ENCODE peak calls at places on chromosomes 3 and 15, in ten cellular contexts. L, I, Y, V, B, S, E, W, T and A are unnamed samples. For H3K4me1 and H3K9me3, the result is how much of the 10 kb centered on the place peaks cover.

GRCh38 chr3:196633658-196634151 is 5.8 kb upstream of the NRROS start:
- DNase-seq in L (no peak), I (no peak), Y (no peak), V (no peak), B (no peak), S (no peak), E (no peak), W (no peak), T (no peak), A (no peak)

GRCh38 chr3:14143271-14143605 is 18.4 kb downstream of the TMEM43 start:
- DNase-seq in L (peak), I (no peak), Y (peak), V (peak), B (no peak), S (no peak), E (no peak), W (no peak), T (no peak), A (no peak)

GRCh38 chr15:81924667-81925183 is 121.1 kb downstream of the MEX3B start:
- DNase-seq in L (no peak), I (no peak), Y (no peak), V (no peak), B (no peak), S (no peak), E (no peak), W (no peak), T (no peak), A (no peak)

GRCh38 chr3:58005662-58006061 is 2.6 kb upstream of the FLNB start:
- DNase-seq in L (peak), I (no peak), Y (peak), V (peak), B (peak), S (no peak), E (no peak), W (no peak), T (peak), A (no peak)

GRCh38 chr3:56125358-56126005 is 342.8 kb downstream of the ERC2 start:
- DNase-seq in L (peak), I (no peak), Y (peak), V (peak), B (no peak), S (peak), E (no peak), W (no peak), T (peak), A (peak)

GRCh38 chr3:145681132-145681531 is 479.9 kb downstream of the PLOD2 start:
- DNase-seq in L (no peak), I (no peak), Y (no peak), V (no peak), B (no peak), S (no peak), E (no peak), W (no peak), T (no peak), A (no peak)

GRCh38 chr3:46746711-46747110 is 29.0 kb upstream of the PRSS50 start:
- DNase-seq in L (no peak), I (no peak), Y (no peak), V (no peak), B (no peak), S (no peak), E (no peak), W (no peak), T (no peak), A (no peak)

GRCh38 chr3:85603378-85603777 is 644.6 kb downstream of the CADM2 start:
- DNase-seq in L (no peak), I (no peak), Y (no peak), V (no peak), B (no peak), S (no peak), E (no peak), W (no peak), T (no peak), A (no peak)

GRCh38 chr3:134332344-134332743 is 41.9 kb downstream of the AMOTL2 start:
- DNase-seq in L (no peak), I (no peak), Y (no peak), V (no peak), B (peak), S (no peak), E (no peak), W (no peak), T (peak), A (no peak)

GRCh38 chr15:57213783-57214366 is 162.4 kb upstream of the CGNL1 start:
- DNase-seq in L (peak), I (peak), Y (peak), V (peak), B (no peak), S (peak), E (peak), W (no peak), T (no peak), A (no peak)

GRCh38 chr15:60339236-60339635 is 58.5 kb downstream of the ANXA2 start:
- DNase-seq in L (no peak), I (no peak), Y (no peak), V (no peak), B (no peak), S (no peak), E (no peak), W (no peak), T (no peak), A (no peak)

GRCh38 chr15:55796321-55796965 is 53.5 kb upstream of the PRTG start:
- DNase-seq in L (peak), I (no peak), Y (peak), V (peak), B (no peak), S (no peak), E (no peak), W (no peak), T (peak), A (no peak)

GRCh38 chr15:79978260-79978659 is 7.3 kb upstream of the BCL2A1 start:
- DNase-seq in L (no peak), I (no peak), Y (no peak), V (no peak), B (no peak), S (no peak), E (no peak), W (no peak), T (no peak), A (no peak)

GRCh38 chr15:52789601-52790165 is 453 bp downstream of the ONECUT1 start:
- DNase-seq in L (peak), I (no peak), Y (peak), V (peak), B (no peak), S (no peak), E (peak), W (no peak), T (no peak), A (no peak)

GRCh38 chr3:78003090-78003489 is 963.2 kb downstream of the ROBO2 start:
- DNase-seq in L (no peak), I (no peak), Y (no peak), V (no peak), B (no peak), S (no peak), E (no peak), W (no peak), T (no peak), A (peak)

GRCh38 chr3:187490366-187490765 is 122.2 kb downstream of the RTP4 start:
- DNase-seq in L (peak), I (no peak), Y (no peak), V (peak), B (no peak), S (no peak), E (no peak), W (no peak), T (no peak), A (no peak)

GRCh38 chr15:67755264-67755663 is 70.0 kb upstream of the SKOR1 start:
- DNase-seq in L (no peak), I (no peak), Y (no peak), V (no peak), B (no peak), S (no peak), E (no peak), W (no peak), T (no peak), A (no peak)

GRCh38 chr3:128763967-128764366 is 38.0 kb downstream of the RAB7A start:
- DNase-seq in L (no peak), I (no peak), Y (no peak), V (no peak), B (no peak), S (no peak), E (no peak), W (no peak), T (no peak), A (no peak)

GRCh38 chr3:13866406-13866965 is 13.4 kb downstream of the WNT7A start:
- DNase-seq in L (no peak), I (no peak), Y (no peak), V (no peak), B (no peak), S (no peak), E (no peak), W (peak), T (no peak), A (no peak)

GRCh38 chr3:16254933-16255725 is 9.6 kb downstream of the DPH3 start:
- DNase-seq in L (no peak), I (no peak), Y (no peak), V (no peak), B (no peak), S (no peak), E (no peak), W (no peak), T (no peak), A (no peak)
- H3K4me1 ChIP-seq in L (under half), I (under half), Y (under half), V (under half), B (under half), S (under half), E (under half), W (under half), T (under half), A (under half)

GRCh38 chr15:24971772-24972171 is 17.0 kb downstream of the SNRPN start:
- DNase-seq in L (no peak), I (no peak), Y (no peak), V (no peak), B (no peak), S (no peak), E (no peak), W (no peak), T (no peak), A (no peak)

GRCh38 chr15:24966364-24967103 is 11.7 kb downstream of the SNRPN start:
- DNase-seq in L (no peak), I (no peak), Y (no peak), V (no peak), B (no peak), S (no peak), E (no peak), W (no peak), T (no peak), A (no peak)

GRCh38 chr15:24976932-24977331 is 22.1 kb downstream of the SNRPN start:
- DNase-seq in L (no peak), I (no peak), Y (peak), V (no peak), B (no peak), S (no peak), E (no peak), W (no peak), T (no peak), A (no peak)

DNA sequence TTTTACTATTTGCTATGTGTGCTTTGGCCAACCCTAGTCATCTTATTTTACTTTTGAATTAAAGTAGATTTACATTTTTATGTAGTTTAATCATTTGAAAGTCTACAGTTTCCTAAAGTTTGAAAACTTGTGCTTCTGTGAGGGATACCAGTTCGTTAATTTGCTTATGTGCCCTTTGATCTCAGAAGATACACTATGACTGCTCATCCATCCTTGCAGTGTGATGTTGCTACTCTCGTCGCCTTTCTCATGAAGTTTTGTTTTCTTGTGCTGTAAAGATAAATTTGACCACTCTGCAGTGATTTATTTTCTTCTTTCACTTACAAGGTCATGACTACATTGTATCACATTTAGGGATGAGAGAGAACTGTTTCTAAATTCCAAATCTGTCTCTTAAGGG is 16.3 kb downstream of the SNRPN start:
- DNase-seq in L (no peak), I (no peak), Y (no peak), V (no peak), B (no peak), S (no peak), E (no peak), W (no peak), T (no peak), A (no peak)
- H3K9me3 ChIP-seq in L (under half), I (under half), Y (under half), V (under half), B (under half), S (under half), E (under half), W (under half), T (under half), A (under half)

GRCh38 chr15:74010929-74011540 is 16.5 kb downstream of the PML start:
- DNase-seq in L (peak), I (no peak), Y (no peak), V (peak), B (no peak), S (no peak), E (no peak), W (no peak), T (no peak), A (no peak)

GRCh38 chr15:74008901-74009300 is 14.4 kb downstream of the PML start:
- DNase-seq in L (no peak), I (no peak), Y (no peak), V (no peak), B (no peak), S (no peak), E (no peak), W (no peak), T (no peak), A (no peak)

GRCh38 chr15:74007820-74008371 is 13.4 kb downstream of the PML start:
- DNase-seq in L (no peak), I (no peak), Y (no peak), V (no peak), B (no peak), S (no peak), E (peak), W (no peak), T (no peak), A (no peak)

GRCh38 chr15:74013374-74013893 is 18.9 kb downstream of the PML start:
- DNase-seq in L (no peak), I (no peak), Y (no peak), V (no peak), B (no peak), S (no peak), E (no peak), W (no peak), T (no peak), A (no peak)

GRCh38 chr15:74011610-74012009 is 17.1 kb downstream of the PML start:
- DNase-seq in L (peak), I (no peak), Y (peak), V (peak), B (no peak), S (no peak), E (no peak), W (no peak), T (no peak), A (no peak)
- H3K4me1 ChIP-seq in L (under half), I (under half), Y (under half), V (under half), B (under half), S (under half), E (under half), W (under half), T (under half), A (under half)

DNA sequence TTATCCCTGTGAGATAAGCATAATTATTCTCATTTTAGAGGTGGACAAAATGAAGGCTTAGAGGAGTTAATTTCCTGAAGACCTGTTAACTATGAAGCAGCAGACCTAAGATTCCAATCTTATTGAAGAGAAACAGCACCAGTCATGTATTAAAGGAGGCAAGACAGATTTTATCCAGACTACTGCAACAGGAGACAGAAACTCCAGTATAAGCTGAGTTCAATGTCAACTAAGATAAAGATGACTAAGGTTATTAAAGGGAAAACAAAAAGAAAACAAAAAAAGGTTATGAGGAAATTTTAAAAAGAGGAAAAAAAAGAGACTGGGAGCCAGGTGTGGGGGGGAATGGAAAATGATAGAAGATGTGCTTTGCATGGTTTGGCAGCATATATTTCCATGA is 707.7 kb upstream of the NR2F2 start:
- DNase-seq in L (no peak), I (no peak), Y (no peak), V (no peak), B (no peak), S (no peak), E (no peak), W (no peak), T (no peak), A (no peak)
- H3K9me3 ChIP-seq in L (under half), I (under half), Y (under half), V (under half), B (under half), S (under half), E (under half), W (under half), T (under half), A (under half)

GRCh38 chr3:20073683-20074082 is 33.4 kb downstream of the KAT2B start:
- DNase-seq in L (peak), I (no peak), Y (no peak), V (no peak), B (no peak), S (no peak), E (no peak), W (no peak), T (no peak), A (no peak)

GRCh38 chr3:20073068-20073467 is 32.8 kb downstream of the KAT2B start:
- DNase-seq in L (no peak), I (no peak), Y (no peak), V (no peak), B (no peak), S (no peak), E (no peak), W (no peak), T (no peak), A (no peak)

GRCh38 chr3:20072422-20072821 is 32.2 kb downstream of the KAT2B start:
- DNase-seq in L (no peak), I (no peak), Y (no peak), V (no peak), B (no peak), S (no peak), E (no peak), W (no peak), T (no peak), A (no peak)

GRCh38 chr3:20069178-20069532 is 28.9 kb downstream of the KAT2B start:
- DNase-seq in L (no peak), I (no peak), Y (no peak), V (no peak), B (no peak), S (no peak), E (no peak), W (no peak), T (no peak), A (no peak)

DNA sequence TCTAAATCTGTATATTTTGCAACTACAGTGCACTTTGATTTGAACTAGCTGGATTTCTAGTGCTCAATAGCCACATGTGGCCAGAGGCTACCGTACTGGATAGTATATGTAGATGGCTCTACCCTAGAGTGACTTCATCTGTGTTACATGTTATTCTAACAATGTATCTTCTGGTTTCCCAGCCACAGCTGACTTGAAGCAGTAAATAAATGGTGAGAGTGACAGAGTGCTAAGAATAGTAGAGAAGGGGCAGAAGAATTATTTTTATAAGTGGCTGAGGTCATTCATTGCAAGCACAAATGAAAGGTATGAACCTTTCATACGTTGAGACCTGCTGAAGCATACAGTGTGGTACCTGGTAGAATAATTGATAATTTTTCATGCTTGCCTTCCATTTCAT is 30.9 kb downstream of the KAT2B start:
- DNase-seq in L (no peak), I (no peak), Y (no peak), V (no peak), B (no peak), S (no peak), E (no peak), W (no peak), T (no peak), A (no peak)
- H3K4me1 ChIP-seq in L (under half), I (under half), Y (under half), V (under half), B (under half), S (under half), E (under half), W (under half), T (under half), A (under half)

GRCh38 chr15:24746094-24746493 is 70.5 kb downstream of the NPAP1 start:
- DNase-seq in L (no peak), I (no peak), Y (no peak), V (no peak), B (no peak), S (no peak), E (no peak), W (no peak), T (no peak), A (no peak)
- H3K9me3 ChIP-seq in L (under half), I (under half), Y (under half), V (under half), B (under half), S (under half), E (under half), W (under half), T (under half), A (under half)

DNA sequence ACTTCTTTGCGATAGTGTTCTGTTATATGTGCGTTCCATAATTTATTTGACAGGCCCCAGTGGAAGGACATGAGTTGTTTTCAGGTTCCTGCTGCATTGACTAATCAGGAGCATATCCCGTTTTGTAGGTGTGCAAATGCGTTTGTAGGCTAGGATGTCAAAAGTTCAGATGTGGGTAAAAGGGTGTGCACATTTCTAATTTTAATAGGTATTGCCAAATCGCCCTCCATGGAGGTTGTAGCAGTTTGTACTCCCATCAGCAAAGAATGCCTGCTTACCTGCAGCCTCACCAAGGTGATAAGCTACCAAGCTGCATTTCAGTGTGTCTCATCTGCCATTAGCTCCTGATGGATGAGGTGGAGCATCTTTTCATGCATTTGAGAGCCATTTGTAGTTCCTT is 36.3 kb downstream of the KLF13 start:
- DNase-seq in L (no peak), I (no peak), Y (no peak), V (no peak), B (no peak), S (no peak), E (no peak), W (peak), T (no peak), A (no peak)
- H3K4me1 ChIP-seq in L (under half), I (under half), Y (under half), V (under half), B (under half), S (under half), E (half or more), W (half or more), T (under half), A (half or more)